ENCODE peak calls at places on chromosome 15, in six cellular contexts. R is adrenal gland, G is K562, V is uterus, E is brain microvascular endothelial cell, Z is ovary. F is an unnamed sample.

GRCh38 chr15:91853968-91854943 is 748 bp downstream of the SLCO3A1 start:
- DNase-seq in R (peak; percentile 50), Z (peak; percentile 22), V (peak; percentile 27), E (no peak), G (no peak), F (no peak)

GRCh38 chr15:44033894-44034293 is 161.2 kb downstream of the FRMD5 start:
- DNase-seq in V (no peak), G (no peak), Z (no peak), E (peak; percentile 71), R (peak; percentile 88), F (no peak)

GRCh38 chr15:83206387-83206970 is 1.1 kb downstream of the HDGFL3 start:
- DNase-seq in G (no peak), R (peak; percentile 33), E (no peak), V (no peak), Z (no peak), F (no peak)

GRCh38 chr15:67902579-67902979 is 62.7 kb upstream of the RNU6-1 start:
- DNase-seq in E (no peak), V (no peak), Z (no peak), R (no peak), G (peak; percentile 27), F (no peak)

GRCh38 chr15:71768184-71768583 is 42.2 kb upstream of the NR2E3 start:
- DNase-seq in R (no peak), V (no peak), G (no peak), E (no peak), Z (no peak), F (no peak)

GRCh38 chr15:49315543-49315942 is 107.5 kb upstream of the FGF7 start:
- DNase-seq in E (peak; percentile 4), R (no peak), G (no peak), Z (no peak), V (no peak), F (no peak)

GRCh38 chr15:23035964-23036566 is 3.3 kb downstream of the TUBGCP5 start:
- DNase-seq in G (peak; percentile 68), R (no peak), E (peak; percentile 61), V (no peak), Z (no peak), F (peak; percentile 73)

GRCh38 chr15:83512459-83512858 is 65.3 kb downstream of the SH3GL3 start:
- DNase-seq in V (no peak), E (no peak), Z (no peak), R (no peak), G (no peak), F (no peak)

GRCh38 chr15:83733206-83733605 is 79.3 kb downstream of the ADAMTSL3 start:
- DNase-seq in E (peak; percentile 64), V (no peak), Z (no peak), G (no peak), R (no peak), F (peak; percentile 78)

GRCh38 chr15:25682349-25682748 is 180.8 kb downstream of the ATP10A start:
- DNase-seq in E (no peak), G (no peak), R (peak; percentile 36), Z (no peak), V (no peak), F (no peak)

GRCh38 chr15:99584081-99584600 is 18.4 kb downstream of the MEF2A start:
- DNase-seq in Z (no peak), G (no peak), R (no peak), E (no peak), V (no peak), F (no peak)

GRCh38 chr15:70272565-70273355 is 175.0 kb upstream of the TLE3 start:
- DNase-seq in R (no peak), G (no peak), Z (no peak), V (no peak), E (no peak), F (no peak)

GRCh38 chr15:57375827-57376694 is at the start of gene CGNL1:
- DNase-seq in V (peak; percentile 40), G (peak; percentile 57), Z (peak; percentile 51), R (peak; percentile 65), E (no peak), F (peak; percentile 35)

GRCh38 chr15:98881526-98882517 is 125.8 kb downstream of the PGPEP1L start:
- DNase-seq in R (no peak), V (peak; percentile 53), G (peak; percentile 48), E (no peak), Z (peak; percentile 52), F (no peak)

GRCh38 chr15:81825136-81825535 is 220.7 kb downstream of the MEX3B start:
- DNase-seq in G (no peak), E (no peak), Z (no peak), R (no peak), V (no peak), F (no peak)

GRCh38 chr15:33425149-33425548 is 114.4 kb downstream of the RYR3 start:
- DNase-seq in G (no peak), R (peak; percentile 11), V (peak; percentile 48), Z (no peak), E (no peak), F (no peak)

GRCh38 chr15:89356634-89357298 is 22.1 kb upstream of the POLG start:
- DNase-seq in R (peak; percentile 26), E (no peak), Z (no peak), G (no peak), V (no peak), F (no peak)

GRCh38 chr15:41568350-41569017 is 9.5 kb downstream of the TYRO3 start:
- DNase-seq in E (no peak), Z (peak; percentile 93), V (no peak), R (peak; percentile 47), G (peak; percentile 53), F (peak; percentile 87)
- H3K27ac ChIP-seq in E (no peak overlapping the region), Z (peak overlapping the region; percentile 3), V (no peak overlapping the region), R (no peak overlapping the region), G (peak overlapping the region; percentile 42), F (no peak overlapping the region)

DNA sequence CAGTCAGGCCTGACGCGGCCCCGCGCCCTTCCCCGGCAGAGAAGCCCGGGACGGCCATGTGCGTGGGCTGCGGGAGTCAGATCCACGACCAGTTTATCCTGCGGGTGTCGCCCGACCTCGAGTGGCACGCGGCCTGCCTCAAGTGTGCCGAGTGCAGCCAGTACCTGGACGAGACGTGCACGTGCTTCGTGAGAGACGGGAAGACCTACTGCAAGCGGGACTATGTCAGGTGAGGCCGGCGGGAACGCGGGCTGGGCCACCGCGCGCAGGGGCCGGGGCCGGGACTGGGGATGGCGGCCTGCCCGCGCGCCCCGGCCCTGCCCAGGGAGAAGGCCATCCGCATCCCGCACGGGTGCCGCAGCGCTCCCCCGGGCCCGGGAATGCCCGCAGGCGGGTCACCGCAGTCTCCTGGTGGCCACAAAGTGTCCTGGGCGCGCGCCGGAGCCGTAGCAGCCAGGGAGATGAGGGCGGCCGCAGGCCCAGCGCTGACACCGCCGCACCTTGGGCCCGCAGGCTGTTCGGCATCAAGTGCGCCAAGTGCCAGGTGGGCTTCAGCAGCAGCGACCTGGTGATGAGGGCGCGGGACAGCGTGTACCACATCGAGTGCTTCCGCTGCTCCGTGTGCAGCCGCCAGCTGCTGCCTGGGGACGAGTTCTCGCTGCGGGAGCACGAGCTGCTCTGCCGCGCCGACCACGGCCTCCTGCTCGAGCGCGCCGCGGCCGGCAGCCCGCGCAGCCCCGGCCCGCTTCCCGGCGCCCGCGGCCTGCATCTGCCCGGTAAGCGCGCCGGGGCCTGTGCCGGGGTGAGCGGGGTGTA is 1.4 kb downstream of the ISL2 start:
- DNase-seq in Z (no peak), R (no peak), V (no peak), E (no peak), G (peak; percentile 65), F (no peak)
- H3K27me3 ChIP-seq in Z (peaks cover 27% of the 10 kb centered on the region), R (peaks cover 91% of the 10 kb centered on the region), V (peaks cover 67% of the 10 kb centered on the region), E (peaks cover 63% of the 10 kb centered on the region), G (no peaks in the 10 kb centered on the region), F (peaks cover 30% of the 10 kb centered on the region)

GRCh38 chr15:77666296-77666660 is 33.6 kb upstream of the LINGO1 start:
- DNase-seq in Z (no peak), R (no peak), G (no peak), V (no peak), E (no peak), F (no peak)
- H3K27ac ChIP-seq in Z (no peak overlapping the region), R (no peak overlapping the region), G (no peak overlapping the region), V (no peak overlapping the region), E (no peak overlapping the region), F (no peak overlapping the region)

DNA sequence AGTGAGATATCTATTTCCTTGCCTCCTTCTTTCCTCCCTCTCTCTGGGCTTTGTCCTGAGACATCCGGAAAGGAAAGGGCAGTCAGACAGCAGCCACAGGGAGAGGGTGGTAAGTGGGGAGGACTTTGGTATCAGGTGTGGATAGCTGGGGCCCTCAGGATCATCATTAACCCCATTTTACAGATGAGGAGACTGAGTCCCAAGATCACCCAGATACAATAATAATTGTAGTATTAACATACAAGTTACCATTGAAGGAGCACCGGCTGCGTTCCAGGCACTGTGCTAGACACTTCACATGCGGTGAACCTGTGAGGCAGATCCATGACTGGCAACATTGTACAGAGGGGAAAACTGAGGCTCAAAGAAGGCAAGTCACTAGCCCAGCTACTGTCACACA is 15.2 kb upstream of the LINGO1 start:
- DNase-seq in R (no peak), G (no peak), E (no peak), Z (no peak), V (no peak), F (no peak)
- H3K27me3 ChIP-seq in R (no peaks in the 10 kb centered on the region), G (peaks cover 17% of the 10 kb centered on the region), E (peaks cover 2% of the 10 kb centered on the region), Z (no peaks in the 10 kb centered on the region), V (no peaks in the 10 kb centered on the region), F (peaks cover 3% of the 10 kb centered on the region)

GRCh38 chr15:84858231-84858630 is 26.2 kb upstream of the SLC28A1 start:
- DNase-seq in Z (no peak), V (no peak), R (no peak), G (no peak), E (no peak), F (no peak)
- H3K27ac ChIP-seq in Z (no peak overlapping the region), V (no peak overlapping the region), R (no peak overlapping the region), G (no peak overlapping the region), E (no peak overlapping the region), F (no peak overlapping the region)

GRCh38 chr15:42576776-42577175 is 1.4 kb downstream of the STARD9 start:
- DNase-seq in E (no peak), G (no peak), Z (no peak), V (no peak), R (no peak), F (no peak)
- H3K27me3 ChIP-seq in E (no peaks in the 10 kb centered on the region), G (no peaks in the 10 kb centered on the region), Z (no peaks in the 10 kb centered on the region), V (no peaks in the 10 kb centered on the region), R (no peaks in the 10 kb centered on the region), F (no peaks in the 10 kb centered on the region)

DNA sequence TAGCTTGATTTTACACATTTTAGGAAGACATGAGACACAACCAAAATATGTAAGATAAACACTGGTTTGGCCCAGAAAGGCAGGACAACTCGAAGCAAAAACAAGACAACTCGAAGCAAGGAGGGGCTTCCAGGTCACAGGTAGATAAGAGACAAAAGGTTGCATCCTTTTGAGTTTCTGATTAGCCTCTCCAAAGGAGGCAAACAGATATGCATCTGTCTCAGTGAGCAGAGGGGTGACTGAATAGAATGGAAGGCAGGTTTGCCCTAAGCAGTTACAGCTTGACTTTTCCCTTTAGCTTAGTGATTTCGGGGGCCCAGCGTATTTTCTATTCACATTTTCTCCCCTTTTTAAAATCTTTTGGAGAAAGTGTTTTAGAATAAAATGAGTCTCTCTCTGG is 74.7 kb downstream of the GLDN start:
- DNase-seq in G (no peak), R (no peak), V (no peak), E (no peak), Z (no peak), F (no peak)
- H3K27ac ChIP-seq in G (no peak overlapping the region), R (no peak overlapping the region), V (no peak overlapping the region), E (no peak overlapping the region), Z (no peak overlapping the region), F (no peak overlapping the region)